ENCODE peak calls at places on chromosome 11, in nine cellular contexts. One of them, this sample, is unnamed.

GRCh38 chr11:31464436-31464835 is 45.0 kb downstream of the IMMP1L start:
- DNase-seq in GM13976: no peak
- DNase-seq in spleen: no peak
- DNase-seq in GM20000: no peak
- DNase-seq in A549: no peak
- DNase-seq in lower lobe of right lung: no peak
- DNase-seq in GM06990: no peak
- DNase-seq in adrenal gland: no peak
- DNase-seq in choroid plexus epithelial cell: no peak
- DNase-seq in this sample: no peak

GRCh38 chr11:134052395-134052987 is 16.4 kb upstream of the JAM3 start:
- DNase-seq in GM20000: no peak
- DNase-seq in spleen: no peak
- DNase-seq in choroid plexus epithelial cell: no peak
- DNase-seq in A549: no peak
- DNase-seq in GM13976: no peak
- DNase-seq in GM06990: no peak
- DNase-seq in adrenal gland: no peak
- DNase-seq in lower lobe of right lung: no peak
- DNase-seq in this sample: no peak

GRCh38 chr11:120302001-120302805 is 22.9 kb upstream of the TLCD5 start:
- DNase-seq in spleen: no peak
- DNase-seq in choroid plexus epithelial cell: no peak
- DNase-seq in A549: no peak
- DNase-seq in GM13976: no peak
- DNase-seq in GM20000: no peak
- DNase-seq in lower lobe of right lung: peak; percentile 91
- DNase-seq in adrenal gland: no peak
- DNase-seq in GM06990: no peak
- DNase-seq in this sample: no peak

GRCh38 chr11:27694992-27695391 is 5.3 kb downstream of the BDNF start:
- DNase-seq in choroid plexus epithelial cell: peak; percentile 67
- DNase-seq in GM06990: no peak
- DNase-seq in adrenal gland: no peak
- DNase-seq in lower lobe of right lung: no peak
- DNase-seq in GM20000: no peak
- DNase-seq in spleen: no peak
- DNase-seq in GM13976: no peak
- DNase-seq in A549: peak; percentile 51
- DNase-seq in this sample: no peak

GRCh38 chr11:78961938-78962701 is 387.5 kb upstream of the NARS2 start:
- DNase-seq in A549: no peak
- DNase-seq in choroid plexus epithelial cell: peak; percentile 36
- DNase-seq in adrenal gland: peak; percentile 35
- DNase-seq in GM13976: no peak
- DNase-seq in GM20000: no peak
- DNase-seq in GM06990: no peak
- DNase-seq in lower lobe of right lung: no peak
- DNase-seq in spleen: no peak
- DNase-seq in this sample: peak; percentile 61

GRCh38 chr11:17921620-17922473 is 91.0 kb downstream of the SERGEF start:
- DNase-seq in A549: no peak
- DNase-seq in GM13976: no peak
- DNase-seq in GM06990: no peak
- DNase-seq in lower lobe of right lung: no peak
- DNase-seq in GM20000: no peak
- DNase-seq in spleen: no peak
- DNase-seq in choroid plexus epithelial cell: peak; percentile 92
- DNase-seq in adrenal gland: peak; percentile 43
- DNase-seq in this sample: no peak

GRCh38 chr11:108562746-108563581 is 30.6 kb downstream of the EXPH5 start:
- DNase-seq in spleen: no peak
- DNase-seq in choroid plexus epithelial cell: peak; percentile 33
- DNase-seq in lower lobe of right lung: no peak
- DNase-seq in adrenal gland: no peak
- DNase-seq in GM13976: no peak
- DNase-seq in GM20000: no peak
- DNase-seq in GM06990: no peak
- DNase-seq in A549: no peak
- DNase-seq in this sample: no peak

GRCh38 chr11:31366795-31367194 is 2.7 kb downstream of the DCDC1 start:
- DNase-seq in GM20000: no peak
- DNase-seq in choroid plexus epithelial cell: no peak
- DNase-seq in adrenal gland: no peak
- DNase-seq in lower lobe of right lung: no peak
- DNase-seq in GM13976: no peak
- DNase-seq in spleen: no peak
- DNase-seq in GM06990: no peak
- DNase-seq in A549: no peak
- DNase-seq in this sample: no peak

GRCh38 chr11:44269369-44270351 is 40.3 kb downstream of the ALX4 start:
- DNase-seq in adrenal gland: no peak
- DNase-seq in GM06990: no peak
- DNase-seq in GM13976: no peak
- DNase-seq in A549: no peak
- DNase-seq in choroid plexus epithelial cell: peak; percentile 60
- DNase-seq in GM20000: no peak
- DNase-seq in lower lobe of right lung: no peak
- DNase-seq in spleen: peak; percentile 62
- DNase-seq in this sample: no peak

GRCh38 chr11:114909866-114910265 is 231.5 kb downstream of the NXPE2 start:
- DNase-seq in spleen: no peak
- DNase-seq in adrenal gland: no peak
- DNase-seq in choroid plexus epithelial cell: no peak
- DNase-seq in lower lobe of right lung: no peak
- DNase-seq in GM06990: no peak
- DNase-seq in A549: no peak
- DNase-seq in GM20000: no peak
- DNase-seq in GM13976: no peak
- DNase-seq in this sample: no peak
- TF ChIP-seq CTCF in spleen: no peak
- TF ChIP-seq CTCF in adrenal gland: no peak
- TF ChIP-seq CTCF in choroid plexus epithelial cell: no peak
- TF ChIP-seq CTCF in lower lobe of right lung: no peak
- TF ChIP-seq CTCF in GM06990: no peak
- TF ChIP-seq CTCF in A549: no peak
- TF ChIP-seq CTCF in GM20000: no peak
- TF ChIP-seq CTCF in GM13976: no peak
- TF ChIP-seq CTCF in this sample: peak; percentile 22

GRCh38 chr11:36622431-36623136 is 24.5 kb upstream of the RAG2 start:
- DNase-seq in adrenal gland: no peak
- DNase-seq in spleen: no peak
- DNase-seq in GM20000: peak; percentile 8
- DNase-seq in lower lobe of right lung: no peak
- DNase-seq in choroid plexus epithelial cell: peak; percentile 63
- DNase-seq in GM13976: peak; percentile 12
- DNase-seq in A549: peak; percentile 40
- DNase-seq in GM06990: no peak
- DNase-seq in this sample: no peak
- TF ChIP-seq CTCF in adrenal gland: peak; percentile 30
- TF ChIP-seq CTCF in spleen: no peak
- TF ChIP-seq CTCF in GM20000: no peak
- TF ChIP-seq CTCF in lower lobe of right lung: peak; percentile 29
- TF ChIP-seq CTCF in choroid plexus epithelial cell: peak; percentile 68
- TF ChIP-seq CTCF in GM13976: no peak
- TF ChIP-seq CTCF in A549: peak; percentile 44
- TF ChIP-seq CTCF in GM06990: peak; percentile 45
- TF ChIP-seq CTCF in this sample: peak; percentile 60

GRCh38 chr11:70128435-70128906 is 50.4 kb downstream of the ANO1 start:
- DNase-seq in GM06990: no peak
- DNase-seq in A549: peak; percentile 78
- DNase-seq in GM13976: no peak
- DNase-seq in choroid plexus epithelial cell: peak; percentile 72
- DNase-seq in lower lobe of right lung: no peak
- DNase-seq in adrenal gland: no peak
- DNase-seq in GM20000: no peak
- DNase-seq in spleen: no peak
- DNase-seq in this sample: no peak
- TF ChIP-seq CTCF in GM06990: no peak
- TF ChIP-seq CTCF in A549: no peak
- TF ChIP-seq CTCF in GM13976: no peak
- TF ChIP-seq CTCF in choroid plexus epithelial cell: peak; percentile 19
- TF ChIP-seq CTCF in lower lobe of right lung: no peak
- TF ChIP-seq CTCF in adrenal gland: no peak
- TF ChIP-seq CTCF in GM20000: no peak
- TF ChIP-seq CTCF in spleen: no peak
- TF ChIP-seq CTCF in this sample: no peak

GRCh38 chr11:77470504-77470903 is 3.4 kb downstream of the PAK1 start:
- DNase-seq in lower lobe of right lung: no peak
- DNase-seq in GM20000: peak; percentile 52
- DNase-seq in adrenal gland: no peak
- DNase-seq in spleen: no peak
- DNase-seq in GM06990: no peak
- DNase-seq in A549: no peak
- DNase-seq in GM13976: peak; percentile 51
- DNase-seq in choroid plexus epithelial cell: no peak
- DNase-seq in this sample: no peak
- TF ChIP-seq CTCF in lower lobe of right lung: no peak
- TF ChIP-seq CTCF in GM20000: no peak
- TF ChIP-seq CTCF in adrenal gland: no peak
- TF ChIP-seq CTCF in spleen: no peak
- TF ChIP-seq CTCF in GM06990: no peak
- TF ChIP-seq CTCF in A549: no peak
- TF ChIP-seq CTCF in GM13976: no peak
- TF ChIP-seq CTCF in choroid plexus epithelial cell: no peak
- TF ChIP-seq CTCF in this sample: no peak

GRCh38 chr11:15905334-15905733 is 451.0 kb downstream of the SOX6 start:
- DNase-seq in GM06990: no peak
- DNase-seq in lower lobe of right lung: no peak
- DNase-seq in spleen: no peak
- DNase-seq in choroid plexus epithelial cell: no peak
- DNase-seq in adrenal gland: no peak
- DNase-seq in GM13976: no peak
- DNase-seq in GM20000: no peak
- DNase-seq in A549: no peak
- DNase-seq in this sample: no peak

GRCh38 chr11:15897211-15897960 is 459.0 kb downstream of the SOX6 start:
- DNase-seq in spleen: no peak
- DNase-seq in GM13976: no peak
- DNase-seq in GM20000: no peak
- DNase-seq in choroid plexus epithelial cell: peak; percentile 47
- DNase-seq in adrenal gland: no peak
- DNase-seq in GM06990: no peak
- DNase-seq in A549: peak; percentile 22
- DNase-seq in lower lobe of right lung: no peak
- DNase-seq in this sample: no peak

GRCh38 chr11:15903246-15903645 is 453.1 kb downstream of the SOX6 start:
- DNase-seq in choroid plexus epithelial cell: no peak
- DNase-seq in lower lobe of right lung: no peak
- DNase-seq in GM20000: no peak
- DNase-seq in GM13976: no peak
- DNase-seq in spleen: no peak
- DNase-seq in GM06990: no peak
- DNase-seq in adrenal gland: no peak
- DNase-seq in A549: no peak
- DNase-seq in this sample: no peak

GRCh38 chr11:15901790-15902189 is 454.6 kb downstream of the SOX6 start:
- DNase-seq in GM06990: no peak
- DNase-seq in choroid plexus epithelial cell: no peak
- DNase-seq in A549: peak; percentile 9
- DNase-seq in GM20000: no peak
- DNase-seq in lower lobe of right lung: no peak
- DNase-seq in adrenal gland: no peak
- DNase-seq in GM13976: no peak
- DNase-seq in spleen: no peak
- DNase-seq in this sample: no peak

DNA sequence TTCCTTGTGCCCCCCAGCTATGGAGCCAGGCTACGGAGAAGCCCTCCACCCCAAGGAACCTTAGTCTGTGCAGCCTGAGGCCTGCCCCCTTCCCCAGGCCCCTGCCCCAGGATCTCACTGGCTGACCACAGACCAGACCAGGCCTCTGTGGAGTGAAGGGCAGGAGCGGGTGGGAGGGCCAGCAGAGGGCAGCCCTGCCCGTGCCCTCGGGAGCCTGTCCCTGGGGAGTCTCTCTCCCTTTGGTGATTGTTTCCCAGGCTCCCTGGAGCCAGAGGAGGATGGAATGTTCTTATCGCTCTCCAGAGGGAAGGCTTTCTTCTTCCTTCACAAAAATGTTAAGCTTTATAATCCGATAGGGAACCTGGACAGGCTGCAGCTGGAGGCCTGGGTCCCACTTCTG is 455.3 kb downstream of the SOX6 start:
- DNase-seq in choroid plexus epithelial cell: no peak
- DNase-seq in GM06990: no peak
- DNase-seq in GM20000: no peak
- DNase-seq in lower lobe of right lung: no peak
- DNase-seq in GM13976: no peak
- DNase-seq in spleen: no peak
- DNase-seq in A549: no peak
- DNase-seq in adrenal gland: no peak
- DNase-seq in this sample: no peak
- TF ChIP-seq CTCF in choroid plexus epithelial cell: no peak
- TF ChIP-seq CTCF in GM06990: no peak
- TF ChIP-seq CTCF in GM20000: no peak
- TF ChIP-seq CTCF in lower lobe of right lung: peak; percentile 24
- TF ChIP-seq CTCF in GM13976: no peak
- TF ChIP-seq CTCF in spleen: no peak
- TF ChIP-seq CTCF in A549: no peak
- TF ChIP-seq CTCF in adrenal gland: no peak
- TF ChIP-seq CTCF in this sample: no peak

DNA sequence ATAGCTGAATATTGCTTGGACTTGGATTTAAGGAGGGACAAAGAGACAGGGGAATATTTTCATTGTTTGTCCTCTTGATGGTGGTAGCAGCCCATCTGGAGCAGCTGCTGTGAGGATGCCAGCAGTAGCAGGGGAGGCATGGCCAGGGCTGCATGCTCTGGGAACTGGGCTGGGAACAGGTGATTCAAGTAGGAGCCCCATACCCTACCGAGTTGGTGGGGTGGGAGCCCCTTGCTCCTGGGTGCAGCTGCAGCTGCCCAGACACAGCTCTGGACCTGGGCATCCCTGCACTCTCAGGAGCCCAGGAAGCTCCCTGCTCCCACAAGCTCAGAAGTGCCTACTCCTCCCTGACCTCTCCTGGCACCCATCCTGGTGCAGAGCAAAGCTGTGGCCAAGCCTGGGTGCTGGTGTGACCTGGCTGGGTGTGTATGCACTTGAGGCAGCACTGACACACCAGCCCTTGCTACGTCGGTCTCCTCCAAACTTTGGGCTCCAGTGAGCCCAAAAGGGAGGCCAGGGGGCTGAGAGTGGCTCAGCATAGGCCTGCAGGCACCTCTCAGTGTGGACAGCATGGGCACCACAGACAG is 341.8 kb upstream of the CCDC179 start:
- DNase-seq in choroid plexus epithelial cell: peak; percentile 22
- DNase-seq in GM20000: no peak
- DNase-seq in GM06990: no peak
- DNase-seq in lower lobe of right lung: no peak
- DNase-seq in A549: no peak
- DNase-seq in adrenal gland: no peak
- DNase-seq in GM13976: no peak
- DNase-seq in spleen: peak; percentile 45
- DNase-seq in this sample: no peak
- TF ChIP-seq CTCF in choroid plexus epithelial cell: peak; percentile 25
- TF ChIP-seq CTCF in GM20000: no peak
- TF ChIP-seq CTCF in GM06990: no peak
- TF ChIP-seq CTCF in lower lobe of right lung: no peak
- TF ChIP-seq CTCF in A549: no peak
- TF ChIP-seq CTCF in adrenal gland: no peak
- TF ChIP-seq CTCF in GM13976: no peak
- TF ChIP-seq CTCF in spleen: no peak
- TF ChIP-seq CTCF in this sample: no peak

This sample was measured in neural crest cell.